ENCODE peak calls at places on chromosomes 2 and 18, in six cellular contexts. O is IMR-90, P is mesothelial cell of epicardium, D is K562, N is spleen, R is AG04449. U is an unnamed sample.

GRCh38 chr2:207253946-207254345 is 88.2 kb upstream of the KLF7 start:
- DNase-seq in D (no peak), R (peak; percentile 92), O (peak; percentile 96), P (no peak), N (no peak), U (no peak)

GRCh38 chr2:23475473-23475872 is 90.5 kb downstream of the KLHL29 start:
- DNase-seq in N (no peak), R (no peak), O (no peak), P (no peak), D (no peak), U (no peak)

GRCh38 chr2:63788070-63788469 is 53.6 kb upstream of the UGP2 start:
- DNase-seq in R (peak; percentile 28), D (no peak), P (no peak), O (peak; percentile 83), N (no peak), U (no peak)

GRCh38 chr18:25256439-25256838 is 95.5 kb downstream of the ZNF521 start:
- DNase-seq in R (no peak), P (no peak), N (no peak), D (no peak), O (no peak), U (no peak)

GRCh38 chr2:178317807-178318206 is 123.5 kb downstream of the OSBPL6 start:
- DNase-seq in O (no peak), P (no peak), R (no peak), N (no peak), D (no peak), U (no peak)

GRCh38 chr2:70321377-70321776 is 19.5 kb upstream of the FAM136A start:
- DNase-seq in R (no peak), P (no peak), O (no peak), N (no peak), D (no peak), U (no peak)

GRCh38 chr2:29013046-29013780 is 32.1 kb downstream of the TOGARAM2 start:
- DNase-seq in R (no peak), P (no peak), N (peak; percentile 56), O (peak; percentile 15), D (no peak), U (no peak)

GRCh38 chr18:49001111-49001510 is 50.3 kb upstream of the SMAD7 start:
- DNase-seq in D (no peak), N (no peak), R (no peak), P (no peak), O (no peak), U (no peak)

GRCh38 chr2:9221223-9221622 is 14.6 kb downstream of the ASAP2 start:
- DNase-seq in D (no peak), N (no peak), P (no peak), O (no peak), R (no peak), U (no peak)

GRCh38 chr2:241942416-241943208 is 73.1 kb downstream of the RTP5 start:
- DNase-seq in D (no peak), P (no peak), R (no peak), N (peak; percentile 38), O (no peak), U (no peak)

GRCh38 chr18:36410346-36410745 is 112.8 kb downstream of the FHOD3 start:
- DNase-seq in O (no peak), D (no peak), N (no peak), P (no peak), R (no peak), U (no peak)

GRCh38 chr2:101150306-101151140 is 659 bp downstream of the TBC1D8 start:
- DNase-seq in D (no peak), N (peak; percentile 86), R (no peak), P (no peak), O (no peak), U (peak; percentile 45)

GRCh38 chr2:65382323-65382722 is 50.1 kb downstream of the SPRED2 start:
- DNase-seq in D (no peak), N (no peak), O (no peak), P (no peak), R (no peak), U (no peak)

GRCh38 chr2:102892693-102893290 is 131.0 kb downstream of the TMEM182 start:
- DNase-seq in D (no peak), P (no peak), O (no peak), R (no peak), N (no peak), U (no peak)

GRCh38 chr2:126177479-126177878 is 478.5 kb upstream of the GYPC start:
- DNase-seq in R (no peak), O (no peak), D (no peak), N (no peak), P (no peak), U (no peak)

GRCh38 chr2:223613017-223613950 is 11.1 kb upstream of the SCG2 start:
- DNase-seq in R (peak; percentile 92), N (no peak), O (peak; percentile 99), D (peak; percentile 65), P (peak; percentile 45), U (peak; percentile 41)

GRCh38 chr18:7926526-7926925 is 359.4 kb downstream of the PTPRM start:
- DNase-seq in R (no peak), N (no peak), D (peak; percentile 9), P (no peak), O (no peak), U (peak; percentile 26)

GRCh38 chr2:25018681-25019080 is 23.2 kb upstream of the EFR3B start:
- DNase-seq in D (no peak), N (no peak), R (no peak), O (no peak), P (no peak), U (no peak)

GRCh38 chr18:13726972-13727331 is 479 bp downstream of the RNMT start:
- DNase-seq in N (no peak), O (peak; percentile 56), R (no peak), D (peak; percentile 31), P (peak; percentile 48), U (peak; percentile 56)

GRCh38 chr2:8663997-8664396 is 17.9 kb upstream of the ID2 start:
- DNase-seq in D (no peak), N (no peak), R (no peak), P (no peak), O (no peak), U (no peak)

GRCh38 chr2:147374410-147374811 is 470.4 kb upstream of the ACVR2A start:
- DNase-seq in D (no peak), N (no peak), O (no peak), R (no peak), P (no peak), U (no peak)

GRCh38 chr2:237662671-237663093 is 35.3 kb downstream of the LRRFIP1 start:
- DNase-seq in P (peak; percentile 62), D (peak; percentile 16), O (peak; percentile 90), R (peak; percentile 34), N (peak; percentile 85), U (peak; percentile 68)

GRCh38 chr2:237665713-237666143 is 38.3 kb downstream of the LRRFIP1 start:
- DNase-seq in P (no peak), N (no peak), R (no peak), O (no peak), D (no peak), U (no peak)

GRCh38 chr2:237664151-237664550 is 36.8 kb downstream of the LRRFIP1 start:
- DNase-seq in P (no peak), D (no peak), N (no peak), O (no peak), R (no peak), U (no peak)

GRCh38 chr2:237661799-237662328 is 34.5 kb downstream of the LRRFIP1 start:
- DNase-seq in N (no peak), P (no peak), R (no peak), O (no peak), D (no peak), U (no peak)

GRCh38 chr2:237663517-237663916 is 36.1 kb downstream of the LRRFIP1 start:
- DNase-seq in O (no peak), R (no peak), N (no peak), P (no peak), D (no peak), U (no peak)
- TF ChIP-seq CTCF in O (no peak), R (no peak), N (no peak), P (no peak), D (no peak), U (no peak)

GRCh38 chr2:27799646-27800010 is 28.1 kb downstream of the MRPL33 start:
- DNase-seq in D (no peak), N (no peak), P (no peak), R (no peak), O (no peak), U (no peak)
- TF ChIP-seq CTCF in D (no peak), N (no peak), P (no peak), R (no peak), O (no peak), U (no peak)

GRCh38 chr2:166180951-166181812 is 53.4 kb upstream of the SCN1A start:
- DNase-seq in R (no peak), P (no peak), N (peak; percentile 71), D (peak; percentile 40), O (peak; percentile 56), U (peak; percentile 68)

GRCh38 chr2:166184789-166185188 is 57.0 kb upstream of the SCN1A start:
- DNase-seq in O (peak; percentile 52), D (no peak), N (no peak), P (no peak), R (no peak), U (no peak)

GRCh38 chr2:166181813-166182154 is 54.0 kb upstream of the SCN1A start:
- DNase-seq in N (no peak), P (no peak), R (no peak), O (no peak), D (no peak), U (no peak)

GRCh38 chr2:166173263-166173662 is 45.4 kb upstream of the SCN1A start:
- DNase-seq in P (no peak), D (no peak), R (no peak), O (no peak), N (no peak), U (no peak)

DNA sequence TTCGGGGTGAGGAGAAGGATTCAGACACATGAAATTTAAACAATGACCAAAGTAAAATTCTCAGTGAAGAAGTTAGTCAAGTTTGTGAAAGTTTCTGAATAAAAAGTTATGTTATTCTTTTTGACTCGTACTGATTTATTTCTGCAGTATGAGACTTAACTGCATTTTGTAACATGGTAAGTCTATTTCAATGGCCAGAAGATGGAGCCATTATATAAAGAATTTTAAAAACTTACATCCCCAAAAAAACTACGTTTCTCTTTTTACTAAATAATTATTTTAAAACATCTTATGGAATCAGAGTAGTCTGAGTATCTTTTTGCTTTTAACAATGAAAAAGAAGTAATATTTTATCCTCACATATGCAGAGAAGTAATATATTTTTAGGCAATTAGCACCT is 51.4 kb upstream of the SCN1A start:
- DNase-seq in P (no peak), R (no peak), N (no peak), O (peak; percentile 35), D (no peak), U (no peak)
- TF ChIP-seq CTCF in P (no peak), R (no peak), N (no peak), O (peak; percentile 54), D (peak; percentile 56), U (no peak)

DNA sequence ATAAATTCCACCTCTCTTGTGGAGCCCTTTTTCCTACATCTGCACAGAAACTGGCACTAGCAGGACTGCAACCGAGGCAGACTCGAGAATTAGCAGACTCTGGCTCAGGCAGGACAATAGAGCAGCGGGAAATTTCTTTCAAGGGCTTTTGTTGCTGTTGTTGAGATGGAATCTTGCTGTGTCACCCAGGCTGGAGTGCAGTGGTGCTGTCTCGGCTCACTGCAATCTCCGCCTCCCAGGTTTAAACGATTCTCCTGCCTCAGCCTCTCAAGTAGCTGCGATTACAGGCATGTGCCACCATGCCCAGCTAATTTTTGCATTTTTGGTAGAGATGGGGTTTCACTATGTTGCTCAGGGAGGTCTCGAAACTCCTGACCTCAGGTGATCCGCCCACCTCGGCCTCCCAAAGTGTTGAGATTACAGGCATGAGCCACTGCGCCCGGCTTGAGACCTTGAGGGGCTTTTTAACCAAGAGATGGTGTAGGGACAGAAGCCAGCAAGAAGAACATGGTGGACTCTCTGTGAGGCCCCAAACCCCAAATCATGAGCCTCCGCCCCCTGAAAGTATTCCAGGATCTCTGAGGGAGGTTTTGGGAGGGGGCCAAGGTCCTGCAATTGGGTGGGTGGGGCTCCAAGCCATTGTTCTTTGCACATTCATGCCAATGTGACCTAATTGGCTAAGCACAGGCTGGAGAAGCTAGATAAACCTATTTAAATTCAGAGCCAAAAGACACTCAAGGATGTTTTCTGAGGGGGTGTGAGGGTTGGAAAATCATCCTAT is 68.4 kb upstream of the MSH2 start:
- DNase-seq in D (no peak), O (no peak), N (no peak), R (no peak), P (no peak), U (peak; percentile 25)
- TF ChIP-seq CTCF in D (no peak), O (no peak), N (no peak), R (no peak), P (no peak), U (no peak)

U was measured in endothelial cell.